ENCODE peak calls at places on chromosome 15, in ten cellular contexts. S is BE2C; M is KG1; V is HEK293T; U is WERI-Rb-1; O is AG08395; Z is amniotic stem cell; E is adrenal gland; G is activated CD4-positive, alpha-beta T cell treated with anti-CD3 and anti-CD28 coated beads, Interleukin-2, amount 50 U/mL, for 1 hour; W is sigmoid colon. H is an unnamed sample.

GRCh38 chr15:58529041-58529440 is 97.2 kb downstream of the LIPC start:
- DNase-seq in W (no peak), E (no peak), S (no peak), G (no peak), U (no peak), Z (no peak), V (no peak), O (no peak), M (no peak), H (peak)

GRCh38 chr15:74172751-74173544 is 562 bp upstream of the ISLR start:
- DNase-seq in U (no peak), S (peak), G (no peak), W (peak), V (no peak), Z (no peak), O (peak), E (no peak), M (no peak), H (peak)

GRCh38 chr15:80776420-80777045 is 2.6 kb upstream of the CEMIP start:
- DNase-seq in M (peak), G (peak), E (peak), U (peak), Z (peak), O (no peak), W (peak), V (peak), S (peak), H (peak)

GRCh38 chr15:49495993-49496747 is 73.1 kb downstream of the FGF7 start:
- DNase-seq in S (no peak), V (no peak), O (peak), W (no peak), E (no peak), Z (no peak), U (no peak), M (no peak), G (no peak), H (no peak)

GRCh38 chr15:99613887-99614642 is 48.3 kb downstream of the MEF2A start:
- DNase-seq in S (no peak), G (no peak), O (peak), M (no peak), W (peak), Z (no peak), U (no peak), V (no peak), E (no peak), H (no peak)

GRCh38 chr15:80744826-80745225 is 34.3 kb upstream of the CEMIP start:
- DNase-seq in U (no peak), G (no peak), M (no peak), S (no peak), W (no peak), Z (no peak), V (no peak), E (no peak), O (peak), H (no peak)

GRCh38 chr15:99244306-99244705 is 5.1 kb downstream of the TTC23 start:
- DNase-seq in E (no peak), Z (no peak), M (no peak), W (no peak), S (no peak), O (no peak), U (no peak), V (no peak), G (no peak), H (no peak)

GRCh38 chr15:63155486-63155885 is 1.8 kb downstream of the RPS27L start:
- DNase-seq in E (no peak), M (no peak), V (no peak), S (no peak), G (no peak), U (no peak), Z (no peak), O (no peak), W (no peak), H (no peak)

GRCh38 chr15:82968066-82968465 is 15.5 kb upstream of the HOMER2 start:
- DNase-seq in Z (no peak), S (no peak), W (no peak), U (no peak), G (no peak), E (no peak), O (peak), M (no peak), V (no peak), H (no peak)